ENCODE peak calls at places on chromosome 2, in six cellular contexts. U is spleen, R is suprapubic skin, T is pancreas, Y is mesenchymal stem cell, H is endothelial cell of umbilical vein. F is an unnamed sample.

GRCh38 chr2:189412330-189412953 is 28.8 kb upstream of the WDR75 start:
- DNase-seq in U (no peak), R (no peak), T (peak; percentile 48), Y (peak; percentile 82), H (peak; percentile 72), F (peak; percentile 49)

GRCh38 chr2:42057159-42057901 is 9.5 kb downstream of the PKDCC start:
- DNase-seq in U (peak; percentile 56), R (no peak), T (no peak), Y (no peak), H (no peak), F (no peak)

GRCh38 chr2:230944123-230944653 is 19.1 kb upstream of the GPR55 start:
- DNase-seq in U (no peak), R (no peak), T (no peak), Y (no peak), H (no peak), F (no peak)

GRCh38 chr2:150473767-150474166 is 13.7 kb downstream of the RND3 start:
- DNase-seq in U (no peak), R (no peak), T (no peak), Y (no peak), H (no peak), F (no peak)

GRCh38 chr2:128512664-128513415 is 194.2 kb upstream of the HS6ST1 start:
- DNase-seq in U (peak; percentile 65), R (peak; percentile 27), T (no peak), Y (no peak), H (no peak), F (no peak)

GRCh38 chr2:62199392-62200125 is 3.6 kb downstream of the B3GNT2 start:
- DNase-seq in U (no peak), R (no peak), T (no peak), Y (peak; percentile 41), H (no peak), F (peak; percentile 45)

GRCh38 chr2:71510196-71510807 is 56.9 kb downstream of the DYSF start:
- DNase-seq in U (peak; percentile 87), R (peak; percentile 76), T (peak; percentile 70), Y (peak; percentile 54), H (peak; percentile 63), F (peak; percentile 43)

GRCh38 chr2:45353879-45354278 is 257.2 kb downstream of the SRBD1 start:
- DNase-seq in U (no peak), R (no peak), T (no peak), Y (peak; percentile 93), H (peak; percentile 97), F (peak; percentile 80)

GRCh38 chr2:56444339-56444738 is 260.5 kb downstream of the CCDC85A start:
- DNase-seq in U (no peak), R (no peak), T (peak; percentile 37), Y (no peak), H (peak; percentile 71), F (no peak)

DNA sequence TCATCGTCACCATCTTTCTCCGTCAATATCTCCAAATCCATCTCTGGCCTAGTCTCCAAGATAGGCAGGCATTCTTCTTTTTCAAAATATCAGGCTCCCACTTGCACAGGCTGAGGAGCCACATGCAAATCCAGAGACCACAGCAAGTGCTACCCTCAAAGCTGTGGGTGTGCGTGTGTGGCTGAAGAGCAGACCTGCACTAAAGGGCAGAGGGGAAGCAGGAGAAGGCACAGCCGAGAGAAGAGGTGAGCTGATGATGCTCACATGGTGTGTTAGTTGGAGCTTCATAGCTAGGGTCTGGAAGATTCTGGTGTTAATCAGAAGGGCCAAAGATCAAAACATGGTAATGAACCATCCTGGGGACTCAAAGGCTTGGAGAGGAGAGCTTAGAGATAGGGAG is 3.8 kb downstream of the SPEG start:
- DNase-seq in U (no peak), R (no peak), T (no peak), Y (no peak), H (no peak), F (no peak)
- H3K27me3 ChIP-seq in U (peaks cover 79% of the 10 kb centered on the region), R (peaks cover 58% of the 10 kb centered on the region), T (no peaks in the 10 kb centered on the region), Y (no peaks in the 10 kb centered on the region), H (peaks cover 40% of the 10 kb centered on the region), F (peaks cover 4% of the 10 kb centered on the region)

GRCh38 chr2:82007051-82007664 is 1702.6 kb upstream of the LRRTM1 start:
- DNase-seq in U (no peak), R (no peak), T (no peak), Y (no peak), H (no peak), F (peak; percentile 35)
- H3K4me3 ChIP-seq in U (no peak overlapping the region), R (no peak overlapping the region), T (no peak overlapping the region), Y (no peak overlapping the region), H (no peak overlapping the region), F (no peak overlapping the region)

DNA sequence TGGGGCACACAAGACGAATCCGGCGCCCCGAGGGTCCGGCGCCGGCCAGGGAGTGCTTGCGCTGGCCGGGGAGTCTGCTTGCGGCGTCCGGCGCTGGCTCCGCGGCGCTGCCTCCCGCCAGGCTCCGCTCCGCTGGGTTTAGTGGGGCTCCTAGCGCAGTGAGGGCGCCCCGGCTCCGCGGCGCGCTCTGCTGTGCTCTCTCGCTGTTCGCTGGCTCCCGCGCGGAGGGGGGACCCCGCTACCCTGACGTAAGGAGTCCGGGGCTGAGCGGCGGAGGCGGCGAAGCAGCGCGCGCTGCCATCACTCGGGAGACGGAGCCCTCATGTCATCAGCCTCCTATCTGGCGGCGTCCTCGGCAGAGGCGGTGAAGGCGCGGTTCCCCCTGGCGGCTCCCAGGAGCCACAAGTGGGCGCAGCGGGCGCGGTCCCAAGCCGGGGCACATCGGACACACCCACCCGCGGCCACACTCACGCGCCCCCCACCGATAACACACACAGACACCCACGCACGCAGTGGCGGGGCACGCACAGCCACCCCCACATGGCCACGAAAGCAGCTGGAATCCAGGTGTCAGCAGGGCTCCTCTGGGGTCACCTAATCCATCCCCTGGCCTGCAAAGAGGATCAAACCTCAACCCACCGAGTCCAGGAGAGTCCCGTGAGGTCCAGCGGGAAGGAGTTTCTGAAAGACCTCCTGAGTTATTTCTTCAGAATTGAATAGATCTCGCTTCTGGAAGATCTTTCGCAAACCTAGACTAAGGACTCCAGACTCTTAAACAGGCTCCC is at the start of gene C1QL2:
- DNase-seq in U (no peak), R (no peak), T (no peak), Y (no peak), H (no peak), F (no peak)
- H3K27me3 ChIP-seq in U (peaks cover 65% of the 10 kb centered on the region), R (peaks cover 90% of the 10 kb centered on the region), T (no peaks in the 10 kb centered on the region), Y (peaks cover 95% of the 10 kb centered on the region), H (peaks cover 37% of the 10 kb centered on the region), F (peaks cover 46% of the 10 kb centered on the region)

GRCh38 chr2:17303054-17303453 is 215.2 kb downstream of the RAD51AP2 start:
- DNase-seq in U (no peak), R (no peak), T (no peak), Y (peak; percentile 54), H (no peak), F (peak; percentile 100)
- H3K4me3 ChIP-seq in U (no peak overlapping the region), R (no peak overlapping the region), T (no peak overlapping the region), Y (no peak overlapping the region), H (no peak overlapping the region), F (no peak overlapping the region)

DNA sequence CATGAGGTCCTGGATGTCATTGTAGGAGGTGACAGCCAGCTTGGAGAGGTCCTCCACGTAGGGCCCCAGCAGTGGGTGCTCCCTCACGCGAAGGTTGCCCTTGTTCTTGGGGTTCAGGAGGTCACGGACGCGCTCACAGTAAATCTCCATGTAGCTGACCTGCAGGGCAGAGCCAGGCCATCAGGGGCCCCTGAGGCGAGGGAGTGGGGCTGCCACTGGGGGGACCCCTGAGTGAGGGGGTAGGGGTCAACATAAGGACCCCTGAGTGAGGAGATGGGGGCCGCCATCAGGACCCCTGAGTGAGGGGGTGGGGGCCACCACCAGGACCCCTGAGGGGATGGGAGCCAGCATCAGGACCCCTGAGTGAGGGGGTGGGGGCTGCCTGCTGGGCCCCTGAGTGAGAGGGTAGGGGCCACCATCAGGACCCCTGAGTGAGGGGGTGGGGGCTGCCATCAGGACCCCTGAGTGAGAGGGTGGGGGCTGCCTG is 33.6 kb downstream of the KIF1A start:
- DNase-seq in U (peak; percentile 56), R (peak; percentile 52), T (no peak), Y (no peak), H (no peak), F (no peak)
- H3K27me3 ChIP-seq in U (peaks cover 5% of the 10 kb centered on the region), R (peaks cover 58% of the 10 kb centered on the region), T (no peaks in the 10 kb centered on the region), Y (peaks cover 43% of the 10 kb centered on the region), H (no peaks in the 10 kb centered on the region), F (no peaks in the 10 kb centered on the region)

DNA sequence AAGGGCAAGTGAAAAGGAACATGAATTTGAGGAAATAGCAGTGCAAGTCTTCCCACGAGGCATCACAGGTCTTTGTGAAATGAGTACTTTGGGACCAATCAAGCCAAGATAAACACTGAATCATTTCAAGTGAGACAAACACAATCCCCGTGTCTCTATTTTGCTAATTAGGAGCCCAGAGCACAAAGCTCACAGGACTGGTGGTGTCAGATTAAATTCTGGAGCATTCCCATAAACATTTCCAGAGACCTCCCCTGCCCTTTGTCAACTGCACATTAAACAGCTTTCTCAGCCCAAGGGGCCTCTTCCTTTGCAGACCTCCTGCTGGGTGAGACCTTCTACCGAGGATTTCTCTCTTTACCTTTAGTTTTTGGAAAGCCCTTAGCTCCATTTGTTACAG is 50.8 kb downstream of the DAPL1 start:
- DNase-seq in U (no peak), R (no peak), T (no peak), Y (no peak), H (peak; percentile 90), F (peak; percentile 61)
- H3K4me3 ChIP-seq in U (no peak overlapping the region), R (no peak overlapping the region), T (no peak overlapping the region), Y (no peak overlapping the region), H (no peak overlapping the region), F (no peak overlapping the region)

DNA sequence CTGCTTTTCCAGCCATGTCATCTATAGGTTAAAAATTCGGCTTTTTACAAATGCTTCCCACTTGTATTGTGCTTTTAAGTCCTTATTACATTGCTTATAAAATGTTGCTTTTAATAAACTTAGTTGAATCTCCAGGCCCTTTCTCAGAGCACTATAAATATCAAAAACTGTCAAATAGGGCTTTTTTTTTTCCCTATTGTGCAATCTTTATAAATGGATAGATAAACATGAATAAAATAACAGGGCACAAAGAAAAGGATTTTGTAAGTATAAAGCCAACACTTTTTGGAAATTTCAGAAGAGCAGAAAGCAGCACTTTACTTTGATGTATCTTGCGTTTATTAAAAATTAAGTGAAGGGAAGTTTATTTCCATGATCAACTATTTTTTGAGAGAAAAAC is 107.5 kb upstream of the CDCA7 start:
- DNase-seq in U (no peak), R (no peak), T (no peak), Y (no peak), H (no peak), F (no peak)
- H3K27me3 ChIP-seq in U (no peaks in the 10 kb centered on the region), R (no peaks in the 10 kb centered on the region), T (no peaks in the 10 kb centered on the region), Y (no peaks in the 10 kb centered on the region), H (no peaks in the 10 kb centered on the region), F (no peaks in the 10 kb centered on the region)

GRCh38 chr2:168889635-168890005 is 610 bp downstream of the SPC25 start:
- DNase-seq in U (no peak), R (no peak), T (no peak), Y (no peak), H (no peak), F (no peak)
- H3K4me3 ChIP-seq in U (peak overlapping the region; percentile 52), R (peak overlapping the region; percentile 61), T (no peak overlapping the region), Y (no peak overlapping the region), H (peak overlapping the region; percentile 62), F (peak overlapping the region; percentile 64)

GRCh38 chr2:26864646-26865045 is 16.7 kb downstream of the DPYSL5 start:
- DNase-seq in U (no peak), R (no peak), T (no peak), Y (no peak), H (no peak), F (no peak)
- H3K27me3 ChIP-seq in U (peaks cover 18% of the 10 kb centered on the region), R (peaks cover 33% of the 10 kb centered on the region), T (no peaks in the 10 kb centered on the region), Y (peaks cover 86% of the 10 kb centered on the region), H (peaks cover 19% of the 10 kb centered on the region), F (no peaks in the 10 kb centered on the region)

DNA sequence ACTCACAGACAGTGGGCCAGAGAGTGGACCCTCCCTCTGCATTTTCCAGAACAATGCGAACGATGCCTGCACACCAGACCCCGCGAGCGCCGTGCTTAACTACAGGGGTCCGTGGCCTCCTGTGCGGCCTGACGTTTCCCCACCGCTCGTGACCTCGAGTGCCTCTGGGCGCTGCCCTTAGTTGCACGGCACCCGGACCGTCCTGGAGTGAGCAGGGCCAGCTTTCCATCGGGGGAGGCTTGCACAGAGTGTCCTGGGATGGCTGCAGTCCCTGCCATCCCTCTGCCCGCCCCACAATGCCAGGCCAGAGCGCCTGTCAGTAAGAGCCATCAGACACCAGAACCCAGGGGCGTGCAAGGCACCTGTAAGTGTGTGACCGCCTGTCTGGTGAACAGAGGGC is 217.0 kb downstream of the TWIST2 start:
- DNase-seq in U (no peak), R (no peak), T (no peak), Y (no peak), H (no peak), F (no peak)
- H3K4me3 ChIP-seq in U (no peak overlapping the region), R (no peak overlapping the region), T (no peak overlapping the region), Y (no peak overlapping the region), H (no peak overlapping the region), F (no peak overlapping the region)

F was measured in bronchial epithelial cell.